ENCODE peak calls at places on chromosomes 13 and 19, in nine cellular contexts. L, O, N, K, J, V, R, Y and U are unnamed samples.

GRCh38 chr13:79581870-79582315 is 100.9 kb downstream of the NDFIP2 start:
- DNase-seq in N (no peak), J (no peak), V (no peak), O (no peak), L (no peak), R (no peak), K (no peak), Y (peak; percentile 69), U (no peak)

GRCh38 chr13:114226088-114226487 is 8.6 kb upstream of the CDC16 start:
- DNase-seq in L (no peak), K (no peak), Y (no peak), V (no peak), J (no peak), N (no peak), R (no peak), O (no peak), U (no peak)

GRCh38 chr13:30872685-30873443 is 33.2 kb upstream of the MEDAG start:
- DNase-seq in J (peak; percentile 57), L (peak; percentile 71), R (peak; percentile 88), O (no peak), K (no peak), V (peak; percentile 66), Y (peak; percentile 44), N (peak; percentile 83), U (peak; percentile 45)

GRCh38 chr19:23776507-23777205 is 18.0 kb upstream of the ZNF681 start:
- DNase-seq in V (no peak), N (no peak), R (no peak), L (no peak), Y (no peak), K (no peak), J (no peak), O (no peak), U (no peak)

GRCh38 chr19:2885736-2886135 is 15.0 kb upstream of the ZNF57 start:
- DNase-seq in R (no peak), O (no peak), L (no peak), N (no peak), V (no peak), K (no peak), Y (no peak), J (no peak), U (no peak)

GRCh38 chr19:40754611-40755247 is 3.7 kb downstream of the SNRPA start:
- DNase-seq in V (no peak), N (no peak), K (peak; percentile 14), L (no peak), R (no peak), Y (no peak), J (no peak), O (no peak), U (no peak)

GRCh38 chr13:101892296-101892695 is 439.8 kb downstream of the ITGBL1 start:
- DNase-seq in L (no peak), O (no peak), K (no peak), V (no peak), Y (no peak), J (no peak), R (no peak), N (no peak), U (no peak)

GRCh38 chr13:35690546-35690945 is 214.1 kb upstream of the MAB21L1 start:
- DNase-seq in V (no peak), L (no peak), O (no peak), K (no peak), N (no peak), J (no peak), R (no peak), Y (peak; percentile 64), U (no peak)

GRCh38 chr13:93875527-93875926 is 604.0 kb downstream of the DCT start:
- DNase-seq in V (no peak), N (no peak), K (peak; percentile 59), L (peak; percentile 21), O (no peak), J (no peak), Y (peak; percentile 50), R (no peak), U (no peak)

DNA sequence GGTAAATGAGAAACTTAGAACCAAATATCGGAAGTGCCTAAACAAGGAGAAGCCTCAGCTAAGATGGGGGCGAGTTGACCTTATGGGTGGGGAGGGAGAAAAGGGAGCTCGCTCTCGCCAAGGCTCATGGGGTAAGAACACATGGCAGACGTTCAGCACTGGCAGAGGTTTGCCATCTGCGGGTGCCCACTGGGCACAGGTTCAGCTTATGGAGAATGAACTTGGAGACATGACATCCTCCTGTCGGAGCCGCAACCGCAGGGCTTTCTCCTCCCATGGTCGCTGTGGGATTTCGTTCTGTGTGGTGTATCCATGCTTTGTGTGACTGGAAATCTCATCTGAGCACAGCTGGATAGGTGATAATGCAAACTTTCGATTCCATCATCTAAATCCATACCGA is 36.1 kb upstream of the PEPD start:
- DNase-seq in L (no peak), R (no peak), O (no peak), Y (no peak), N (no peak), V (no peak), K (no peak), J (no peak), U (no peak)
- TF ChIP-seq CTCF in L (no peak), R (no peak), O (no peak), Y (no peak), N (no peak), V (no peak), K (no peak), J (no peak), U (no peak)

DNA sequence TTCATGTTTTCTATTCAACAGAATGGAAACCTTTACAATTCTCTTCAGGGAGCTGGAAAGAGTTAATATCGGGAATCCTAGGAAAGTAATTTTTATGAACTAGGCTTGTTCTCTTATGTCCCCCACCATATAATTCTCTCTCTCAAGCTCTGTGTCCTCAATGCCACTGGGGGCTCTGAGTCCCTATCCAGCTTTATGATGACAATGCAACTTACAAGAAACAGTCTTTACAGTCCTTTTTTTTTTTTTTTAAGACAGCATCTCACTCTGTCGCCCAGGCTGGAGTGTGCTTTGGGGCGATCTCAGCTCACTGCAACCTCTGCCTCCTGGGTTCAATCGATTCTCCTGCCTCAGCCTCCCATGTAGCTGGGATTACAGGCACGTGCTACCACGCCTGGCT is 31.2 kb upstream of the TM9SF2 start:
- DNase-seq in K (no peak), O (no peak), V (no peak), N (no peak), L (no peak), R (no peak), J (no peak), Y (no peak), U (no peak)
- TF ChIP-seq CTCF in K (no peak), O (no peak), V (no peak), N (no peak), L (no peak), R (no peak), J (no peak), Y (no peak), U (no peak)

DNA sequence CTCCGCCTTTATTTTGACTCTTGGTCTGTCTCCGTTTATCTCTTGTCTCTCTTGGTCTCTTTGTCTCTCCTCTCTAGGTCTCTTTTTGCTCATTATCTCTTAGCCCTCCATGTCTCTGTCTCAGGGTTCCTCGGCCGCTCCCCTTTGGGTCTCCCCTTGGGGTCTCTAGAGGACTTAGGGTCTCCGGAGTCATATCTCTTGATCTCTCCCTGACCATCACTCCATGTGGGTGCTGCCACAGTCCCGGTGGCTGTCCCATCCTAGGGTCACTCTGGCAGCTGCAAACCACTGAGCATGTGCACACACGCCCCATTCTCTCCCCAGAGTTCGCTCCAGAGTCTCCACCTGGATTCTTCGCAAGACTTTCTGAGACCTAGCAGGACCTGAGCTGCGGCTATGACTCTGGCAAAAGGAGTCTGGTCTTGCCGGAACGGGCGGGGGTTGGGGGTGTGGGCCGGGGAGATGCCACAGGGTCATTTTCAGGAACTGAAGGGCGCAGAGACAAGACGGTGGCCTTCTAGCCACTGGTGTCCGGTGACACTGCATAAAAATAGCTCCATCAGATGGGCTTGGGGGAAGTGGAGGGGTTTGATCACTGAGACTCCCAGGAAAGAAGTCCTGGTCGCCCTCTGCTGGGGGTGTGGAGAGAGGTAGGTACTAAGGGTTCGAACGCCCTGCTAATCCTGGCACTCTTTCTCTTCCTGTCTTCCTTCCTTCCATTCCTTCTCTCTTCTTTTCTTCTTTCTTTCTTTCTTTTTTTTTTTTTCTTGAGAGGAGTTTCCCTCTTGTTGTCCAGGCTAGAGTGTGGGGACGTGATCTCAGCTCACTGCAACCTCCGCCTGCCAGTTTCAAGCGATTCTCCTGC is 1.2 kb upstream of the KCNA7 start:
- DNase-seq in R (peak; percentile 67), K (peak; percentile 57), O (no peak), Y (peak; percentile 40), L (no peak), N (no peak), J (no peak), V (no peak), U (no peak)
- TF ChIP-seq CTCF in R (peak; percentile 37), K (peak; percentile 53), O (peak; percentile 22), Y (peak; percentile 59), L (peak; percentile 42), N (no peak), J (no peak), V (peak; percentile 34), U (peak; percentile 18)

DNA sequence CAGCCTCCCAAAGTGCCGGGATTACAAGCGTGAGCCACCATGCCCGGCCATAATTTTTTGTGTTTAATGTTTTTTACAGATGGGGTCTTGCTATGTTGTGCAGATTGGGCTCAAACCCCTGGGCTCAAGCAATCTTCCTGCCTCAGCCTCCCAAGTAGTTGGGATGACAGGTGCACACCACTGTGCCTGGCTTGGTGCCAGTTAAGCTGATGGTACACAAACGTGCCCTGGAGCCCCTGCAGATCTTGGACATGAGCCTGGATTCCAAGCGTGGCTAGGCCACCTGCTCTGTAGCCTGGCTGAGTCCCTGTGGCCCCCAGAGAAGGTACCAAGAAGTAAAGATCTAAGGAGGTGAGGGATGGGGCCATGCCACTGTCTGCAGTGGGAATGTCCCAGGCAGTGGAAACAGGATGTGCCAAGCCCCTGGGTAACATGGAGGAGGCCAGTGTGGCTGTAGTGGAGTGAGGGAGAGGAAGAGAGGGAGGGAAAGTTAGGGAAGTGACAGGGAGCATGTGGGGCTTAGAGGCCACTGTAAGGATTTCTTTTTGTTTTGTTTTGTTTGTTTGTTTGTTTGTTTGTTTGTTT is 7.0 kb downstream of the PRODH2 start:
- DNase-seq in O (no peak), J (no peak), V (no peak), K (no peak), N (no peak), R (no peak), L (no peak), Y (no peak), U (no peak)
- TF ChIP-seq CTCF in O (no peak), J (no peak), V (no peak), K (no peak), N (no peak), R (no peak), L (no peak), Y (no peak), U (no peak)